ENCODE peak calls at places on chromosomes 13 and 19, in nine cellular contexts. B is activated B cell treated with CpG ODN at 0.5 μM for 24 hours; F is activated CD4-positive, alpha-beta T cell treated with anti-CD3 and anti-CD28 coated beads for 48 hours; C is naive B cell; M is right cardiac atrium; J is breast epithelium; H is stomach; I is substantia nigra; Y is activated naive CD4-positive, alpha-beta T cell treated with Interleukin-2 at 50 U/mL for 16 hours. R is an unnamed sample.

GRCh38 chr13:49749852-49750251 is 42.6 kb downstream of the KPNA3 start:
- DNase-seq in B (no peak), I (no peak), H (no peak), F (no peak), J (no peak), M (no peak), Y (no peak), C (no peak), R (no peak)

GRCh38 chr13:53343345-53343744 is 314.7 kb downstream of the OLFM4 start:
- DNase-seq in H (no peak), J (no peak), M (no peak), B (no peak), I (peak; percentile 42), Y (no peak), F (no peak), C (no peak), R (no peak)

GRCh38 chr13:58935689-58936088 is 1228.0 kb downstream of the DIAPH3 start:
- DNase-seq in I (no peak), B (no peak), H (no peak), F (no peak), Y (no peak), C (no peak), J (no peak), M (no peak), R (no peak)

GRCh38 chr19:35240322-35240721 is 8.5 kb upstream of the LSR start:
- DNase-seq in Y (no peak), F (no peak), B (no peak), M (no peak), I (no peak), C (peak; percentile 62), J (no peak), H (no peak), R (no peak)

GRCh38 chr13:71320452-71320851 is 546.6 kb downstream of the DACH1 start:
- DNase-seq in M (no peak), C (no peak), I (no peak), B (no peak), J (no peak), H (no peak), F (peak; percentile 2), Y (no peak), R (peak; percentile 5)

GRCh38 chr19:45217957-45218334 is 27.3 kb downstream of the EXOC3L2 start:
- DNase-seq in C (no peak), M (no peak), I (no peak), H (no peak), B (no peak), Y (no peak), J (no peak), F (no peak), R (no peak)

GRCh38 chr13:102773441-102774209 is at the start of gene TEX30:
- DNase-seq in J (peak; percentile 59), M (peak; percentile 89), H (peak; percentile 87), Y (peak; percentile 88), C (peak; percentile 88), I (peak; percentile 84), B (peak; percentile 94), F (peak; percentile 89), R (peak; percentile 83)

GRCh38 chr13:84192125-84192524 is 309.9 kb upstream of the SLITRK1 start:
- DNase-seq in F (no peak), C (no peak), I (no peak), J (no peak), H (no peak), B (no peak), M (no peak), Y (no peak), R (peak; percentile 26)

GRCh38 chr13:23159587-23160240 is 21.1 kb upstream of the SGCG start:
- DNase-seq in C (no peak), J (no peak), F (no peak), Y (no peak), H (no peak), M (no peak), B (no peak), I (no peak), R (no peak)

GRCh38 chr19:41849067-41849466 is 4.2 kb downstream of the DMRTC2 start:
- DNase-seq in F (no peak), I (no peak), J (no peak), B (no peak), Y (no peak), H (no peak), C (no peak), M (no peak), R (no peak)

GRCh38 chr13:33483471-33483870 is 197.9 kb upstream of the STARD13 start:
- DNase-seq in M (no peak), C (no peak), B (no peak), I (no peak), J (no peak), F (no peak), Y (no peak), H (no peak), R (peak; percentile 83)

GRCh38 chr19:6220385-6221191 is 59.2 kb downstream of the MLLT1 start:
- DNase-seq in F (no peak), I (peak; percentile 73), M (peak; percentile 82), Y (no peak), C (no peak), B (no peak), J (peak; percentile 72), H (no peak), R (peak; percentile 75)

GRCh38 chr19:3798137-3798536 is 12.0 kb upstream of the MATK start:
- DNase-seq in C (no peak), H (no peak), J (no peak), Y (peak; percentile 33), F (no peak), M (no peak), B (no peak), I (no peak), R (no peak)

GRCh38 chr13:106329941-106330340 is 205.5 kb downstream of the EFNB2 start:
- DNase-seq in J (no peak), H (no peak), I (no peak), B (no peak), C (no peak), Y (no peak), M (no peak), F (no peak), R (no peak)

GRCh38 chr19:53994811-53995210 is 3.4 kb downstream of the CACNG6 start:
- DNase-seq in H (no peak), M (no peak), F (peak; percentile 18), Y (no peak), C (no peak), I (no peak), J (no peak), B (no peak), R (no peak)

GRCh38 chr19:5141278-5141925 is 172.5 kb downstream of the KDM4B start:
- DNase-seq in M (peak; percentile 14), H (no peak), J (no peak), Y (no peak), C (no peak), I (no peak), B (no peak), F (peak; percentile 23), R (no peak)

GRCh38 chr13:111049791-111050538 is 65.1 kb upstream of the ARHGEF7 start:
- DNase-seq in J (no peak), M (peak; percentile 41), C (no peak), Y (no peak), F (peak; percentile 18), B (no peak), H (peak; percentile 35), I (peak; percentile 55), R (peak; percentile 19)

GRCh38 chr13:38349386-38350113 is at the start of gene UFM1:
- DNase-seq in J (peak; percentile 79), M (peak; percentile 94), C (peak; percentile 89), H (peak; percentile 89), B (peak; percentile 76), Y (peak; percentile 87), F (peak; percentile 89), I (peak; percentile 85), R (peak; percentile 90)

GRCh38 chr19:19170053-19170945 is at the start of gene MEF2B:
- DNase-seq in I (peak; percentile 67), M (peak; percentile 85), H (peak; percentile 88), Y (peak; percentile 78), B (peak; percentile 89), J (peak; percentile 35), F (peak; percentile 91), C (peak; percentile 83), R (peak; percentile 47)

GRCh38 chr13:41565221-41565620 is 107.9 kb downstream of the RGCC start:
- DNase-seq in I (peak; percentile 14), M (no peak), H (no peak), C (no peak), Y (no peak), F (no peak), B (no peak), J (no peak), R (peak; percentile 85)

GRCh38 chr19:7870571-7871279 is 3.5 kb downstream of the PRR36 start:
- DNase-seq in J (peak; percentile 84), F (peak; percentile 86), M (peak; percentile 45), Y (peak; percentile 44), B (no peak), H (peak; percentile 60), I (peak; percentile 76), C (peak; percentile 26), R (peak; percentile 72)

GRCh38 chr13:59236309-59236939 is 927.3 kb downstream of the DIAPH3 start:
- DNase-seq in M (no peak), C (no peak), B (no peak), J (no peak), F (no peak), I (no peak), H (no peak), Y (no peak), R (no peak)

GRCh38 chr19:46717034-46717715 is at the start of gene PRKD2:
- DNase-seq in J (peak; percentile 86), I (peak; percentile 66), C (peak; percentile 88), Y (peak; percentile 92), B (peak; percentile 92), H (peak; percentile 93), M (peak; percentile 92), F (peak; percentile 93), R (peak; percentile 80)

GRCh38 chr13:79943633-79944032 is 397.3 kb downstream of the SPRY2 start:
- DNase-seq in Y (no peak), I (no peak), J (no peak), C (no peak), H (no peak), F (no peak), M (no peak), B (no peak), R (no peak)

GRCh38 chr13:102838982-102839381 is 6.8 kb upstream of the ERCC5 start:
- DNase-seq in I (no peak), J (no peak), Y (no peak), H (no peak), C (no peak), M (no peak), F (no peak), B (no peak), R (no peak)

GRCh38 chr13:34708914-34709313 is 233.2 kb upstream of the NBEA start:
- DNase-seq in C (no peak), F (no peak), Y (no peak), I (no peak), M (no peak), B (no peak), H (no peak), J (no peak), R (no peak)

GRCh38 chr13:34942732-34943674 is 933 bp downstream of the NBEA start:
- DNase-seq in F (peak; percentile 16), C (peak; percentile 17), I (peak; percentile 57), H (peak; percentile 44), Y (no peak), J (no peak), B (peak; percentile 21), M (peak; percentile 15), R (no peak)

GRCh38 chr19:34676697-34677385 is at the start of gene SCGB2B2:
- DNase-seq in F (peak; percentile 82), H (no peak), Y (no peak), J (no peak), M (peak; percentile 65), B (no peak), I (peak; percentile 67), C (no peak), R (no peak)

GRCh38 chr19:39752795-39753194 is 15.0 kb upstream of the CLC start:
- DNase-seq in M (no peak), B (no peak), H (no peak), F (no peak), J (no peak), Y (no peak), I (no peak), C (no peak), R (no peak)

GRCh38 chr13:109781384-109782065 is 4.9 kb downstream of the IRS2 start:
- DNase-seq in M (peak; percentile 31), F (no peak), C (no peak), Y (no peak), J (no peak), H (peak; percentile 47), B (no peak), I (peak; percentile 34), R (no peak)

GRCh38 chr13:67143544-67144115 is 86.5 kb downstream of the PCDH9 start:
- DNase-seq in C (no peak), B (no peak), J (no peak), M (no peak), F (no peak), I (no peak), H (no peak), Y (no peak), R (no peak)

R was measured in RPMI7951.